ENCODE peak calls at places on chromosomes 2 and 18, in ten cellular contexts. T is lower leg skin, S is K562, U is right lobe of liver, X is sigmoid colon, J is A549, Z is transverse colon, Q is endothelial cell of umbilical vein, F is tibial nerve, V is spleen. B is an unnamed sample.

GRCh38 chr2:217256261-217256660 is 396.4 kb upstream of the TNP1 start:
- DNase-seq in T (no peak), S (no peak), U (no peak), X (no peak), J (no peak), Z (no peak), Q (no peak), F (no peak), V (no peak), B (no peak)

GRCh38 chr2:194105358-194105757 is 1551.7 kb upstream of the SLC39A10 start:
- DNase-seq in T (no peak), S (no peak), U (no peak), X (no peak), J (no peak), Z (no peak), Q (no peak), F (no peak), V (no peak), B (no peak)

GRCh38 chr2:28233070-28233718 is 159.5 kb upstream of the FOSL2 start:
- DNase-seq in T (peak), S (no peak), U (no peak), X (no peak), J (peak), Z (no peak), Q (no peak), F (no peak), V (no peak), B (peak)

GRCh38 chr2:20567159-20567925 is 83.6 kb downstream of the HS1BP3 start:
- DNase-seq in T (no peak), S (no peak), U (no peak), X (no peak), J (no peak), Z (no peak), Q (peak), F (no peak), V (no peak), B (no peak)

GRCh38 chr2:207766697-207767460 is 2.8 kb downstream of the FZD5 start:
- DNase-seq in T (no peak), S (no peak), U (peak), X (no peak), J (no peak), Z (peak), Q (no peak), F (no peak), V (peak), B (no peak)

GRCh38 chr2:129925381-129925780 is 54.1 kb upstream of the RAB6C start:
- DNase-seq in T (peak), S (no peak), U (no peak), X (no peak), J (no peak), Z (no peak), Q (no peak), F (no peak), V (no peak), B (no peak)

GRCh38 chr2:213148572-213149331 is 2.7 kb downstream of the IKZF2 start:
- DNase-seq in T (no peak), S (no peak), U (no peak), X (no peak), J (no peak), Z (no peak), Q (no peak), F (no peak), V (no peak), B (no peak)

GRCh38 chr18:49638891-49639557 is 77.2 kb downstream of the LIPG start:
- DNase-seq in T (peak), S (no peak), U (peak), X (peak), J (no peak), Z (no peak), Q (no peak), F (no peak), V (peak), B (no peak)

GRCh38 chr2:69366-70344 is 23.4 kb upstream of the FAM110C start:
- DNase-seq in T (no peak), S (peak), U (no peak), X (no peak), J (no peak), Z (peak), Q (no peak), F (no peak), V (no peak), B (no peak)

GRCh38 chr2:31319391-31320175 is 85.6 kb downstream of the EHD3 start:
- DNase-seq in T (no peak), S (no peak), U (no peak), X (peak), J (no peak), Z (peak), Q (peak), F (no peak), V (no peak), B (no peak)

GRCh38 chr2:40034801-40035200 is 255.7 kb upstream of the THUMPD2 start:
- DNase-seq in T (no peak), S (no peak), U (no peak), X (no peak), J (no peak), Z (no peak), Q (no peak), F (no peak), V (no peak), B (no peak)

DNA sequence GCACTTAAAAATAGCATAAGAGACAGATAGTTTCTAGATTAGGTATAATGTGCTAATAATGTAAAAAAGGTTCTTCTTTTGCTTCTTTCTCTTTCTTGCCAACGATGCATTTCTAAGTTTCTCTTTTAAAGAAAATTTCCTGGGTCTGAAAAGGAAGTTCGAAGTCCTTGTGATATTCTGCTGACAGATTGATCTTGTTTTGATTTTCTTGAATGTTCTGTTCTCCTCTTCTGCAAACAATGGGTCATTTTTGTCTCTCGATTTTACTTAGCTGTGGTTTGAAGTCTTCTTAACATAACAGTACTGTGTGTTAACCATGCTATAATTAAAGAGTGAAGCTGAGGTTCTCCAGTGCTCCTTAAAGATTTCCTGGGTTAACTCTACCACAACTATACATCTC is 61.1 kb upstream of the ACYP2 start:
- DNase-seq in T (no peak), S (no peak), U (no peak), X (no peak), J (no peak), Z (no peak), Q (no peak), F (no peak), V (no peak), B (no peak)
- TF ChIP-seq POLR2A in T (no peak), S (no peak), U (no peak), X (no peak), J (no peak), Z (no peak), Q (no peak), F (no peak), V (no peak), B (no peak)

GRCh38 chr2:174014021-174014698 is 49.0 kb upstream of the SP3 start:
- DNase-seq in T (no peak), S (no peak), U (no peak), X (no peak), J (no peak), Z (no peak), Q (no peak), F (no peak), V (no peak), B (no peak)

GRCh38 chr2:174014699-174015070 is 49.5 kb upstream of the SP3 start:
- DNase-seq in T (no peak), S (no peak), U (no peak), X (peak), J (no peak), Z (no peak), Q (no peak), F (no peak), V (no peak), B (no peak)

GRCh38 chr2:174011796-174012195 is 46.6 kb upstream of the SP3 start:
- DNase-seq in T (no peak), S (no peak), U (no peak), X (no peak), J (no peak), Z (no peak), Q (no peak), F (no peak), V (no peak), B (no peak)

GRCh38 chr2:174013310-174013751 is 48.2 kb upstream of the SP3 start:
- DNase-seq in T (peak), S (no peak), U (no peak), X (peak), J (no peak), Z (no peak), Q (peak), F (peak), V (peak), B (no peak)

DNA sequence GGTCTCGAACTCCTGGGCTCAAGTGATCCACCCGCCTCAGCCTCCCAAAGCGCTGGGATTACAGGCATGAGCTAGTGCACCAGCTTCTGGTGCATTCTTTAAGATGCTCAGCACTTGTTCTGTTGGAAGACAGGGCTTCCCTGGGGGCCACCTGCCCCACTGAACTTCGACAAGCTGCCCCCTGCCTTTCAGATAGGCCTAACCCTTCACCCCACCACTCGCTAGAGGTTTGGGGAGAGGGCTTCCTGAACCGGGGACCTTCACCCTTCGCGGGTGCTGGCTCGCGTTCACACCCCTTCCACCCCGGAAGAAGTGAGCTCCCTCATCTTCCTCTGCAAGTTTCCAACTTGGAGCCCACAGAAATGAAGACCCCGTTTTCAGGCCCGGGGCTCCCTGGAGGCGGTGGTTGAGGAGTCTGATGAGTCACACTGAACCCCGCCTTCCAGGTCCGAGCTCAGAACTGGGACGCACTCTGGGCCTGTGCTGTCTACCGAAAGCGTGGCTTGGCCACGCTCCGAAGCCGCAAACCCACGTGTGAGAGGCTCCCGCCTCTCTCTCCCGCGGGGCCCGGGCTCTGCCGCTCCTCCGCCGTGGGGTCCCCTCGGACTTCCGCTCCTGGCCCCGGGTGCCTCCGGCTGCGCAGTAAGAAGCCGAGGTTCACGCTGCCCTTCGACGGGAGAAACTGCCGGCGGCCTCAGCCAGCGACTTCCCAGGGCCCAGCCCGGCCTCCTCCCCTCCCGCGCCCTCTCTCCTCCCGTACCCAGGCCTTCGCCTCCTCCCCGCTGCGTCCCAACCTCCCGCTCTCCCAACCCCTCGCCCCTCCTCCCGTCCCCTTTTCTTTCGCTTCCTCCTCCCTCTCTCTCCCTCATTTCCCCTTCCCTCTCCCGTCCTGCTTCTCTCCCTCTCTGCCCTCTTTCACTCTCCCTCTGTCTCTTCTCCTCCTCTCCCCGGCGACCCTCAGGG is 47.5 kb upstream of the SP3 start:
- DNase-seq in T (peak), S (peak), U (no peak), X (peak), J (no peak), Z (peak), Q (peak), F (peak), V (peak), B (no peak)
- TF ChIP-seq POLR2A in T (no peak), S (no peak), U (no peak), X (peak), J (no peak), Z (peak), Q (peak), F (peak), V (no peak), B (no peak)

GRCh38 chr2:96233880-96234316 is 25.3 kb upstream of the STARD7 start:
- DNase-seq in T (no peak), S (no peak), U (no peak), X (peak), J (no peak), Z (no peak), Q (no peak), F (no peak), V (no peak), B (no peak)
- TF ChIP-seq POLR2A in T (no peak), S (no peak), U (no peak), X (no peak), J (no peak), Z (no peak), Q (no peak), F (no peak), V (no peak), B (no peak)

DNA sequence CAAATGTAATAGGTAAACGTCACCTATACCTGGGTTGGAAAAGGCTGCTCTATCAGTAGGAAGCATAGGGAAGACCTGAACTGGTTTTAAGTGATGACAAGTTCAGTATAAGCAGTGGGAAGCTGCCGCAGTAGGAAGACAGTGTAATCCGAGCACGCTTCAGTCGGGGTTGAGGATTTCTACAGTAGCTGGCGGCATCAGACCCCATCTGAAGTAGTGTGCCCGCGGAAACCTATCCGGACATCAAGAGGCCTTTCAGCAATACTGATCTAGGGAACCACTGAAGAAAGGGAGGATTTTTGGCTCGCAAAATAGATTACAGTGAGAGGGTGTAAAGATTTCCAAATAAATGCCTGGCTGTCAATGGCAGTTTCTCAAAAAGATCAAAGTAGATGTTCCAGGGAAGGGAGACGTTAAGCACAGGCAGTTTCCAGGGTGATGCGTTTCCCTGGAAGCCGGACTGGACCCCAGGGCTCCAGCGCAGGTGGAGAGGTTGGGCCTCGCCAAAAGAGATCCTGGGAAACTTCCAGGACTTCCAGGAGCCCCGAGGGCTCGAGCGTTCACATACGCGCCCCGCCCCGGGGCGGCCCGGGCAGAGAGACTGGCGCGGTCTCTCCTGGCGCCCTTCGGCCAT is 5.3 kb downstream of the LOXL3 start:
- DNase-seq in T (peak), S (peak), U (no peak), X (no peak), J (no peak), Z (no peak), Q (no peak), F (no peak), V (no peak), B (peak)
- TF ChIP-seq POLR2A in T (no peak), S (no peak), U (no peak), X (no peak), J (no peak), Z (no peak), Q (no peak), F (no peak), V (no peak), B (no peak)

GRCh38 chr2:37649518-37649917 is 21.9 kb downstream of the CDC42EP3 start:
- DNase-seq in T (no peak), S (no peak), U (no peak), X (no peak), J (no peak), Z (no peak), Q (no peak), F (no peak), V (no peak), B (no peak)
- TF ChIP-seq POLR2A in T (no peak), S (no peak), U (no peak), X (no peak), J (no peak), Z (no peak), Q (no peak), F (no peak), V (no peak), B (no peak)

DNA sequence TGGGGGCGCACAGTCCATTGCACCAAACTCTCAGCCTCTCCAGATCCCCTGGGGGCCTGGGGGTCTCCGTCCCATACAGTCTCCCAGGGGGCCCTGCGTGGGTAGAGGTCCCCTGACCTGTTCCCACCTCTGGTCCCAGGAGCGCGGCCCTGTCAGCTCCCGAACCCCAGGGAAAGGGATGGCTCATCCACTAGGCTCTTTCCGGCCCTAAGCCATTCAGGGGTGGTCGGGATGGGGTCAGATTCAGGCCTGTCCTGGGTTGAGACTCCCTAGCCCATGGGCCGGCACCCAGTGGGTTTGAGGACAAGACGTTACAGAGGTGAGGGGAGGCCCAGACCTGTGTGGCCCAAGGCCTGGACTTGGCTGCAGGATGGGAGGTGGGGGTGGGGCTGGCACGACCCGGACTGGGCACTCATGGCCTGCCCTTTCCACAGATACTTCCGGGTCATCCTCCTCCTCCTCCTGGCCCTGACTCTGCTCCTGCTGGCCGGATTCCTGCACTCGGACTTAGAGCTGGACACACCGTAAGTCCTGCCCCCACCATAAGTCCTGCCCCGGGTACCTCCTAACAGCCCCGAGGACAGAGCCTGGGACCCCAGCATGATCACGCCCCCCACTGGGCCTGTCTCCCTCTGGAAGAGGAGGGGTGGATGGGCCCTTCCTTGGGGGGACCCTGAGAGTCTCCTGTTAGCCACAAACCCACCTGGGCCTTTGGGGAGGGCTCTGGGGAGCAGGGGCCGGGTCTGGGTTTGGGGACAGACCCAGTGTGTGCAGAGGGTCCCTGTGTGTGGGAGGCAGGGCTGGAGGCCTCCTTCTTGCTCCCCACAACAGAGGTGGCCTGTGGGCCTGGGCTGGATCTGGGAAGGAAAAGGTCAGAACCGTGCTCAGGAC is 10.1 kb upstream of the NEU4 start:
- DNase-seq in T (no peak), S (no peak), U (no peak), X (peak), J (no peak), Z (peak), Q (no peak), F (peak), V (peak), B (no peak)
- TF ChIP-seq POLR2A in T (no peak), S (no peak), U (no peak), X (no peak), J (no peak), Z (no peak), Q (no peak), F (no peak), V (no peak), B (no peak)

GRCh38 chr2:25419678-25420242 is 78.0 kb upstream of the DNMT3A start:
- DNase-seq in T (no peak), S (no peak), U (no peak), X (no peak), J (no peak), Z (peak), Q (no peak), F (no peak), V (no peak), B (no peak)
- TF ChIP-seq POLR2A in T (no peak), S (no peak), U (no peak), X (no peak), J (no peak), Z (no peak), Q (no peak), F (no peak), V (no peak), B (no peak)

DNA sequence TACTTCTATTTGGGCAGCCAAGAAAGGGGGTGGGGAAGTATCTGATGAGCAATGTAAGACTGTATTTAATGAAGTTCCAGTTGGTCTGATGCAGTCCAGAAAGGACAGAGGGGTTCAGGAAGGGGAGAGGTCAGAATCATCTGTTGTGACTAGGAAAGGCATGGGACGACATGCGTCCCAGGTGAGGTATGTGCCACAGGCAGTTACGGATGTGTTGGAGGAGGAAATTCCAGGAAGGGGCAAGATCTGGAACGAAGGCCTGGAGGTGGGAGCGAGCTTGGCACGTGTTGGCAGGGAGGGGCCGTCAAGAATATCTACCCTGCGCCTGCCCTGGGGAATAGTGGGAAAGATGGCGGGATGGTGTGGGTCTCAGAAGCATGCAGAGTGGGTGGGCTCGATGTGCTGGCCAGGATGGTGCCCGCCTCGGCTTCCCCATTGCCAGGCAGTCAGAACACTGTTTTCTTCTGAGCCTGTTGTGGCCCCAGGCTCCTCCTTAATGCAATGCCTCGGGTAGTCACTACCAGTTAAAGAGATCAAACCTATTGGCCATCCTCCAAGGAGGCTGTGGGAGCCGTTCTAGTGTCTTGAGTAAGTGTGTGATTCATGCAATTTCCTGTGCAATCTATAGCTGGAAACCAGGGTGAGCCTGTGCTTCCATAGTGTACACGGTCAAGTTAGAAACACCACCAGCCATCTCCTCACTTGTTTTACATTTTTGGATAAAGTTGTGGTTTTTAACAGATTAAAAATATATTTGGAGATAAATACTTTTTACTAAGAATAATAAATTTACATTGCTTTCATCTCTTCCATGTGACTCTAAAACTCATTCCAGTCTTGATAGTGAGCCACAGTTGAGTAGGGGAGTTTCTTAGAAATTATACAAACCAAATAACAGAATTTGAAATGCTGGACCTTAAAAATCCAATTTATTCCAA is 57.6 kb upstream of the TXNDC2 start:
- DNase-seq in T (peak), S (peak), U (no peak), X (peak), J (peak), Z (peak), Q (peak), F (no peak), V (peak), B (peak)
- TF ChIP-seq POLR2A in T (no peak), S (no peak), U (peak), X (no peak), J (no peak), Z (no peak), Q (peak), F (no peak), V (no peak), B (no peak)